ENCODE peak calls at places on chromosomes 16 and 17, in nine cellular contexts. J is anterior cingulate cortex; U is coronary artery; D is NCI-H510A treated with DMSO at 0.1 percent for 48 hours; K is HFF-Myc; V is activated T-cell treated with anti-CD3 and anti-CD28 coated beads, Interleukin-2, amount 50 U/mL, for 72 hours; X is Caki2; P is iris pigment epithelial cell; B is ovary. N is an unnamed sample.

GRCh38 chr16:59210955-59211541 is 476.9 kb upstream of the GOT2 start:
- DNase-seq in U (no peak), V (no peak), K (no peak), D (no peak), X (peak), J (no peak), P (peak), B (peak), N (no peak)

GRCh38 chr16:70470927-70471341 is 16.5 kb downstream of the FCSK start:
- DNase-seq in J (no peak), D (no peak), B (no peak), U (no peak), V (no peak), P (peak), X (no peak), K (no peak), N (no peak)

GRCh38 chr16:26952411-26952810 is 114.3 kb upstream of the C16orf82 start:
- DNase-seq in V (no peak), K (no peak), D (peak), J (no peak), U (no peak), B (no peak), P (no peak), X (no peak), N (no peak)

GRCh38 chr16:26196806-26197205 is 505.0 kb downstream of the HS3ST4 start:
- DNase-seq in X (no peak), V (no peak), D (no peak), K (no peak), B (no peak), P (no peak), U (no peak), J (no peak), N (no peak)

GRCh38 chr16:65576139-65576538 is 454.3 kb upstream of the CDH11 start:
- DNase-seq in K (no peak), D (no peak), B (no peak), U (no peak), V (no peak), J (no peak), X (no peak), P (no peak), N (no peak)

GRCh38 chr16:89175280-89176146 is 4.0 kb downstream of the CDH15 start:
- DNase-seq in J (no peak), V (no peak), P (no peak), D (no peak), U (no peak), B (no peak), K (no peak), X (no peak), N (no peak)

GRCh38 chr16:54931757-54932660 is 1.3 kb downstream of the IRX5 start:
- DNase-seq in D (peak), X (peak), K (no peak), J (no peak), V (no peak), P (no peak), U (no peak), B (no peak), N (no peak)

GRCh38 chr16:85137323-85138072 is 25.2 kb upstream of the CIBAR2 start:
- DNase-seq in X (peak), J (peak), P (peak), B (peak), V (no peak), K (peak), U (peak), D (no peak), N (no peak)

GRCh38 chr16:27780468-27781194 is 230.7 kb downstream of the KATNIP start:
- DNase-seq in P (no peak), B (no peak), X (no peak), K (no peak), U (no peak), D (no peak), J (no peak), V (no peak), N (no peak)

GRCh38 chr16:27618140-27618539 is 68.2 kb downstream of the KATNIP start:
- DNase-seq in K (no peak), P (no peak), U (no peak), V (no peak), J (no peak), B (no peak), D (no peak), X (no peak), N (no peak)

GRCh38 chr16:29820271-29820701 is at the start of gene MVP:
- DNase-seq in J (no peak), B (peak), D (peak), P (peak), K (no peak), U (peak), V (peak), X (peak), N (no peak)

GRCh38 chr17:2292100-2292499 is 11.5 kb downstream of the SMG6 start:
- DNase-seq in X (no peak), P (peak), K (no peak), J (no peak), B (no peak), D (no peak), V (no peak), U (no peak), N (no peak)

GRCh38 chr17:2634361-2634960 is 41.0 kb downstream of the PAFAH1B1 start:
- DNase-seq in D (no peak), X (peak), P (peak), V (no peak), J (no peak), B (no peak), K (no peak), U (no peak), N (no peak)

GRCh38 chr16:75060708-75061107 is 55.9 kb downstream of the LDHD start:
- DNase-seq in V (no peak), P (no peak), U (no peak), D (no peak), K (no peak), J (no peak), X (no peak), B (no peak), N (no peak)

GRCh38 chr17:77383613-77384608 is 243.1 kb downstream of the SEC14L1 start:
- DNase-seq in X (no peak), D (no peak), J (no peak), K (no peak), B (no peak), P (no peak), U (no peak), V (no peak), N (no peak)

GRCh38 chr17:74200112-74200511 is 3.4 kb upstream of the RPL38 start:
- DNase-seq in P (no peak), X (no peak), D (no peak), B (no peak), K (no peak), V (no peak), J (no peak), U (no peak), N (no peak)

GRCh38 chr17:37605813-37606505 is 3.3 kb downstream of the SYNRG start:
- DNase-seq in V (peak), P (peak), U (no peak), D (no peak), K (no peak), B (no peak), X (no peak), J (no peak), N (no peak)

GRCh38 chr17:73820686-73821448 is 176.6 kb upstream of the SDK2 start:
- DNase-seq in X (no peak), J (no peak), V (no peak), D (peak), U (no peak), B (no peak), P (no peak), K (peak), N (no peak)

GRCh38 chr16:58678716-58679115 is 5.9 kb downstream of the SLC38A7 start:
- DNase-seq in J (no peak), K (no peak), P (no peak), B (no peak), V (peak), D (no peak), X (peak), U (no peak), N (no peak)

GRCh38 chr17:4116516-4116915 is 26.3 kb downstream of the ZZEF1 start:
- DNase-seq in U (no peak), B (no peak), P (no peak), V (no peak), D (no peak), X (no peak), J (no peak), K (no peak), N (no peak)

GRCh38 chr17:43543300-43543699 is 2.8 kb downstream of the ETV4 start:
- DNase-seq in U (no peak), V (no peak), D (no peak), X (no peak), K (no peak), P (peak), J (no peak), B (no peak), N (no peak)

GRCh38 chr16:52203096-52203495 is 343.8 kb downstream of the TOX3 start:
- DNase-seq in B (no peak), X (no peak), D (no peak), U (no peak), K (no peak), P (no peak), J (no peak), V (no peak), N (no peak)